ENCODE peak calls at places on chromosomes 6 and 20, in five cellular contexts. R is HCT116, Y is neural progenitor cell, B is GM23248, W is PC-3. I is an unnamed sample.

GRCh38 chr6:36296240-36296639 is 26.4 kb downstream of the PNPLA1 start:
- DNase-seq in R (no peak), Y (no peak), B (peak), W (no peak), I (no peak)

GRCh38 chr6:10951675-10952282 is 64.9 kb downstream of the SYCP2L start:
- DNase-seq in R (no peak), Y (peak), B (peak), W (peak), I (peak)

GRCh38 chr6:41209547-41209951 is 8.6 kb upstream of the TREML2 start:
- DNase-seq in R (no peak), Y (no peak), B (no peak), W (no peak), I (no peak)

GRCh38 chr6:148203970-148204369 is 138.7 kb upstream of the SASH1 start:
- DNase-seq in R (no peak), Y (no peak), B (peak), W (no peak), I (peak)

GRCh38 chr20:50540620-50541605 is 30.7 kb downstream of the PTPN1 start:
- DNase-seq in R (peak), Y (no peak), B (peak), W (peak), I (no peak)

GRCh38 chr6:169185011-169185521 is 68.6 kb downstream of the THBS2 start:
- DNase-seq in R (no peak), Y (no peak), B (no peak), W (no peak), I (no peak)

GRCh38 chr6:1334725-1335124 is 22.8 kb downstream of the FOXQ1 start:
- DNase-seq in R (no peak), Y (no peak), B (no peak), W (no peak), I (no peak)

GRCh38 chr6:119347466-119348307 is 1.9 kb downstream of the MAN1A1 start:
- DNase-seq in R (no peak), Y (no peak), B (peak), W (peak), I (peak)

GRCh38 chr20:55953201-55953600 is 52.1 kb downstream of the CBLN4 start:
- DNase-seq in R (no peak), Y (no peak), B (no peak), W (no peak), I (no peak)
- H3K4me2 ChIP-seq in R (no peak), Y (no peak), B (no peak), W (no peak), I (no peak)

GRCh38 chr6:84392292-84392691 is 164.8 kb upstream of the CEP162 start:
- DNase-seq in R (no peak), Y (no peak), B (no peak), W (no peak), I (no peak)

DNA sequence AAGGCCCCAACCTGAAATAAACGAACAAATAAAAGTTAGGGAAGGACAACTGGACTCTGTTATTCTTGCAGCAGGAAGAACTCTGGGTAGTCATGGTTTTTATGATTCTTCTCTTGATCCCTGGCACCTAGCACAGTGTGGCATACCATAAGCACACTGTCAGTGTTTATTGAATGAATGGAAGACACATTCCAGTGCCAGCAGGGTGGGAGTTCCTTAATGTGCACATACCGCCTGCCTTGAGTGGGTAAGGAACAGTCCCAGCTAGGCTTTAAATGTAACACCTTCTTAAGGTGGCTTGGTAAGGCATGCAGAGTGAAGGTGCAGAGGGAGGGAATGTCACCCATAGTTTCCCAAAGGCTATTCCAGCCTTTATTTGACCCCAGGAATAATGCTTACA is 162.9 kb upstream of the CEP162 start:
- DNase-seq in R (no peak), Y (no peak), B (peak), W (no peak), I (no peak)
- TF ChIP-seq EZH2phosphoT487 in R (no peak), Y (no peak), B (no peak), W (no peak), I (no peak)

GRCh38 chr6:52876056-52876787 is 33.3 kb downstream of the GSTA3 start:
- DNase-seq in R (no peak), Y (no peak), B (peak), W (peak), I (peak)

GRCh38 chr6:52881996-52882841 is 27.3 kb downstream of the GSTA3 start:
- DNase-seq in R (peak), Y (peak), B (peak), W (peak), I (peak)

GRCh38 chr6:52881662-52881995 is 27.9 kb downstream of the GSTA3 start:
- DNase-seq in R (no peak), Y (no peak), B (no peak), W (no peak), I (no peak)

GRCh38 chr6:52877168-52877567 is 32.3 kb downstream of the GSTA3 start:
- DNase-seq in R (peak), Y (no peak), B (peak), W (peak), I (peak)

GRCh38 chr6:52877786-52878185 is 31.7 kb downstream of the GSTA3 start:
- DNase-seq in R (no peak), Y (no peak), B (peak), W (no peak), I (no peak)
- H3K4me2 ChIP-seq in R (peak), Y (no peak), B (peak), W (no peak), I (peak)

DNA sequence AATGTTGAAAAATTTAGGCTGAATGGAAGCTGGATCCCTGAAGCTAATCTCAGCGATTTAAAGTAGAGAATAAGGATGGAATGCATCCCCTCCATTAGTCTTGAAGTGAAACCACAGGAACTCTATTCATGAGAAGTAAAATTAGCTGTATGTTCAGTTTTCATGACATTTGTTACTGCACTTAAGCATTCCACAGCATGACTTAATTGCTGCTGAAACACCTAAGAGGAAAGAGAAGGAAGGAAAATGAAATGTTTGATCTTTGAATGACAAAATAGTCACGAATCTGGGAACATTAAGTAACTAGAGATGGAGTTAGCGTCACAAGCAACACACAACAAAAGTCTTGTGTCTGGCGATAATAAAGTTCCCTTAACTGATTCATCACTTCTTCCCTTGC is 80.6 kb upstream of the RIPOR2 start:
- DNase-seq in R (no peak), Y (no peak), B (peak), W (no peak), I (no peak)
- TF ChIP-seq EZH2phosphoT487 in R (no peak), Y (no peak), B (no peak), W (no peak), I (no peak)